ENCODE peak calls at places on chromosomes 5 and 9, in four cellular contexts. W is HepG2, I is GM12878, B is K562. Q is an unnamed sample.
A peak's percentile ranks its signal among the peaks of the same experiment; 100 is the strongest.

GRCh38 chr5:59317023-59317771 is 576.3 kb downstream of the PDE4D start:
- DNase-seq in B (no peak), W (no peak), I (no peak), Q (peak; percentile 55)

GRCh38 chr5:115457985-115458384 is 86.6 kb downstream of the FEM1C start:
- DNase-seq in W (no peak), B (no peak), I (no peak), Q (no peak)

GRCh38 chr5:96113170-96113939 is 151.7 kb upstream of the ELL2 start:
- DNase-seq in B (no peak), W (no peak), I (no peak), Q (no peak)

GRCh38 chr9:131609116-131609830 is 64.0 kb downstream of the PRRT1B start:
- DNase-seq in B (no peak), W (no peak), I (no peak), Q (no peak)

GRCh38 chr9:18865542-18865941 is 167.5 kb downstream of the SAXO1 start:
- DNase-seq in B (no peak), W (no peak), I (no peak), Q (no peak)

GRCh38 chr5:146290318-146290717 is 48.3 kb upstream of the POU4F3 start:
- DNase-seq in I (no peak), W (no peak), B (no peak), Q (no peak)

GRCh38 chr5:92775711-92776615 is 805.1 kb downstream of the NR2F1-AS1 start:
- DNase-seq in B (no peak), I (no peak), W (no peak), Q (no peak)

GRCh38 chr5:157612071-157612476 is 36.5 kb upstream of the ADAM19 start:
- DNase-seq in B (no peak), I (no peak), W (no peak), Q (no peak)

GRCh38 chr5:142065273-142065672 is 43.3 kb upstream of the NDFIP1 start:
- DNase-seq in I (no peak), B (no peak), W (peak; percentile 54), Q (no peak)

GRCh38 chr5:43769576-43770352 is 166.8 kb downstream of the NNT start:
- DNase-seq in W (no peak), B (no peak), I (no peak), Q (no peak)

GRCh38 chr9:111794837-111795556 is at the start of gene SHOC1:
- DNase-seq in I (no peak), W (no peak), B (no peak), Q (no peak)

GRCh38 chr5:77390795-77391194 is 101.3 kb downstream of the WDR41 start:
- DNase-seq in I (no peak), B (no peak), W (peak; percentile 27), Q (no peak)

GRCh38 chr5:178126556-178126955 is 4.3 kb upstream of the RMND5B start:
- DNase-seq in I (no peak), W (no peak), B (no peak), Q (no peak)

GRCh38 chr5:43268188-43268820 is 44.9 kb downstream of the HMGCS1 start:
- DNase-seq in W (no peak), B (no peak), I (peak; percentile 66), Q (no peak)

GRCh38 chr9:113705938-113706519 is 170.1 kb upstream of the ZNF618 start:
- DNase-seq in B (no peak), W (peak; percentile 85), I (no peak), Q (no peak)

GRCh38 chr9:114619205-114619758 is 8.2 kb downstream of the TMEM268 start:
- DNase-seq in B (no peak), I (no peak), W (no peak), Q (no peak)

GRCh38 chr5:105868038-105868775 is 1802.5 kb downstream of the EFNA5 start:
- DNase-seq in B (no peak), I (no peak), W (no peak), Q (no peak)

GRCh38 chr9:79184821-79185220 is 386.9 kb upstream of the TLE4 start:
- DNase-seq in I (no peak), B (no peak), W (no peak), Q (no peak)

GRCh38 chr5:76953551-76954382 is 922 bp downstream of the CRHBP start:
- DNase-seq in I (no peak), B (no peak), W (no peak), Q (no peak)

GRCh38 chr5:18394154-18394804 is 760.0 kb downstream of the TAF11L14 start:
- DNase-seq in W (peak; percentile 15), I (no peak), B (peak; percentile 50), Q (peak; percentile 37)

GRCh38 chr5:97075649-97076048 is 66.8 kb downstream of the LIX1 start:
- DNase-seq in W (no peak), B (no peak), I (no peak), Q (no peak)

GRCh38 chr5:59095480-59095879 is 512.6 kb downstream of the RAB3C start:
- DNase-seq in W (no peak), B (no peak), I (no peak), Q (no peak)

GRCh38 chr5:157269165-157269671 is 3.3 kb downstream of the CYFIP2 start:
- DNase-seq in I (no peak), B (no peak), W (no peak), Q (no peak)

GRCh38 chr9:117073539-117074336 is 341.1 kb downstream of the ASTN2 start:
- DNase-seq in W (peak; percentile 4), I (no peak), B (peak; percentile 15), Q (peak; percentile 39)

GRCh38 chr5:159184858-159185381 is 24.4 kb downstream of the RNF145 start:
- DNase-seq in I (no peak), W (no peak), B (no peak), Q (no peak)

GRCh38 chr9:117153021-117153420 is 261.8 kb downstream of the ASTN2 start:
- DNase-seq in B (no peak), W (no peak), I (no peak), Q (no peak)

GRCh38 chr9:1913931-1914330 is 101.2 kb upstream of the SMARCA2 start:
- DNase-seq in B (no peak), I (no peak), W (peak; percentile 6), Q (no peak)

GRCh38 chr9:108072740-108073139 is 583.2 kb upstream of the KLF4 start:
- DNase-seq in B (no peak), I (no peak), W (no peak), Q (no peak)

GRCh38 chr5:154646841-154647759 is 108.1 kb upstream of the LARP1 start:
- DNase-seq in B (peak; percentile 74), W (peak; percentile 83), I (no peak), Q (no peak)

GRCh38 chr5:113546711-113547159 is 33.2 kb downstream of the YTHDC2 start:
- DNase-seq in B (no peak), I (no peak), W (no peak), Q (no peak)

GRCh38 chr9:105038057-105038456 is 110.1 kb upstream of the ABCA1 start:
- DNase-seq in W (no peak), I (no peak), B (no peak), Q (no peak)

GRCh38 chr9:93305497-93306020 is 121.6 kb downstream of the WNK2 start:
- DNase-seq in W (no peak), I (no peak), B (no peak), Q (no peak)

DNA sequence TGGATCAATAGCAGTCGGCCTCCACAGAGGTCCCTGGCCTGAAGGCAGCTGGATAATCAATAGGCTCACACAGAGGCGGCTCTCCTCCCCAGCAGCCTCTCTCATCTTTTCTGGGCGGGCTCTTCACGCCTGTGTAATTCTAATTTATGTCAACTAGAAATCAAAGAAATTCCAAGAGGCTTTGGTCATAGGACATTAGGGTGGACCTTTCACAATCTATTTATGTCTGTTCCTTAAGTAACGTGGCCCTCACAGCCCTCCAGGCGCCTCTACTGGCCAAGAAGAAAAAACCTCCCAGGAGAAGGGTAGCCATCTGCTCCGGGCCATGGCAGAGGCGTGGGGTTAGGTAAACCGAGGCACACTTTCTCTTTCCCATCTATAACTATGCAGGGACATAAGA is 205.1 kb upstream of the EFNA5 start:
- DNase-seq in B (no peak), W (no peak), I (no peak), Q (peak; percentile 13)
- TF ChIP-seq TARDBP in B (no peak), W (no peak), I (no peak), Q (no peak)

GRCh38 chr9:75071530-75072122 is 16.3 kb downstream of the NMRK1 start:
- DNase-seq in B (peak; percentile 8), W (no peak), I (no peak), Q (no peak)
- TF ChIP-seq TARDBP in B (no peak), W (no peak), I (no peak), Q (no peak)

GRCh38 chr5:55993628-55994501 is 898 bp downstream of the IL6ST start:
- DNase-seq in I (no peak), W (no peak), B (no peak), Q (no peak)
- TF ChIP-seq TARDBP in I (no peak), W (no peak), B (no peak), Q (no peak)

DNA sequence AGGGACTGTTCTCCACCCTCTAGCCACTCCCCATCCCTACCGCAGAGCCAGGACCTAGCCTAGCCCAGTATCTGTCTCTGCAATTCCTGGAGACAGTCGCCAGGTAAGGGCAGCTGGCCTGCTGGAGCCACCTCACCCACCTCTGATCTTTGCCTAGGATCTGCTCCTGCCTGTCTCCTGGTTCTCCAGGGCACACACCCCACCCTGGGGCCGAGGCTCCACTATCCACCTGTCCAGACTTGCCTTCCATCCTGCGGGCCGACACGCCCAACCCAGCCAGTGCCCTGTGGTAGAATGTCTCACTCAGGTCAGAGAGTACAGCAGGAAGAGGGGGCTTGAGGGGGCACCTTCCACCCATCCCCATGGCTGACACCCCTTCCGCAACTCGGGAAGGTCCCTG is 15.7 kb upstream of the AQP7 start:
- DNase-seq in I (no peak), W (no peak), B (no peak), Q (no peak)
- TF ChIP-seq TARDBP in I (no peak), W (no peak), B (no peak), Q (no peak)

DNA sequence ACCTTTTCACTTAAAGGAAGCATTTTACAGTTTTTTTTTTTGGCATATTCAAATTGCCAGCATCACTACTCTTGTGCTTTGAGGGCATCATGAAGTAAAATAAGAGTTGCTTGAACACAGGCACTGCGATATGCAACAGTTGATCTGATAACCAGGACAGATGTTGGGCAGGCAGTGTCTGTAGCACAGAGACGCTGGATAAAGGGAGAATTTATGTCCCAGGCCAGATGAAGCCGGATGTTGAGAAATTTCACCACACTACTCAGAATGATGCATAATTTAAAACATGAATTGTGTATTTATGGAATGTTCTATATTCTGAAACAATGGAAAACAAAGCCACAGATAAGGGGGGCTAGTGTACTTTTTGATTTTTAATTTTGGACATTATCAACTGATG is 71.4 kb downstream of the SLC12A2 start:
- DNase-seq in B (no peak), I (no peak), W (no peak), Q (no peak)
- TF ChIP-seq TARDBP in B (no peak), I (no peak), W (no peak), Q (no peak)

Q was measured in HEK293T.